ENCODE peak calls at places on chromosomes 5 and 9, in nine cellular contexts. N is fibroblast of lung, D is SK-N-SH, T is K562, O is OCI-LY7, Z is MM.1S, X is neural progenitor cell, K is PC-3, W is HCT116. I is an unnamed sample.

GRCh38 chr5:91562922-91563321 is 179.8 kb upstream of the ARRDC3 start:
- DNase-seq in Z (no peak), O (no peak), D (no peak), N (no peak), K (no peak), W (no peak), T (no peak), X (no peak), I (no peak)

GRCh38 chr5:167105951-167106350 is 1185.5 kb upstream of the WWC1 start:
- DNase-seq in D (no peak), K (no peak), Z (no peak), N (no peak), W (no peak), T (no peak), X (no peak), O (no peak), I (no peak)

GRCh38 chr5:31825775-31826068 is 186.8 kb downstream of the PDZD2 start:
- DNase-seq in T (no peak), O (no peak), Z (no peak), K (no peak), D (no peak), N (no peak), W (no peak), X (no peak), I (no peak)

GRCh38 chr9:8779478-8779877 is 979.9 kb upstream of the DMAC1 start:
- DNase-seq in K (no peak), X (no peak), Z (no peak), O (no peak), D (no peak), W (no peak), N (no peak), T (no peak), I (no peak)

GRCh38 chr9:89538874-89539273 is 41.0 kb upstream of the SEMA4D start:
- DNase-seq in Z (no peak), O (no peak), N (no peak), K (no peak), D (no peak), X (no peak), T (no peak), W (no peak), I (no peak)

GRCh38 chr9:36191290-36191645 is 547 bp downstream of the CLTA start:
- DNase-seq in X (peak), D (no peak), N (no peak), O (peak), T (peak), K (no peak), W (no peak), Z (peak), I (peak)

GRCh38 chr5:995318-995717 is 13.3 kb upstream of the NKD2 start:
- DNase-seq in K (no peak), T (no peak), W (no peak), O (no peak), N (no peak), D (no peak), Z (no peak), X (no peak), I (peak)

GRCh38 chr5:88745093-88745696 is 137.8 kb downstream of the MEF2C start:
- DNase-seq in N (no peak), T (no peak), Z (no peak), O (no peak), X (no peak), W (no peak), D (no peak), K (no peak), I (no peak)

GRCh38 chr9:111572945-111573604 is 26.4 kb downstream of the PTGR1 start:
- DNase-seq in O (no peak), N (peak), X (no peak), D (no peak), W (no peak), T (no peak), K (no peak), Z (no peak), I (peak)

GRCh38 chr5:169258372-169259000 is 42.5 kb downstream of the SLIT3 start:
- DNase-seq in O (no peak), K (no peak), W (no peak), D (no peak), T (no peak), X (no peak), Z (no peak), N (peak), I (no peak)

GRCh38 chr9:136354592-136355085 is 8.9 kb downstream of the DNLZ start:
- DNase-seq in K (peak), D (no peak), X (no peak), N (peak), Z (no peak), W (no peak), T (peak), O (no peak), I (peak)

GRCh38 chr5:10863763-10864383 is 102.8 kb upstream of the DAP start:
- DNase-seq in Z (peak), N (peak), W (peak), D (peak), T (peak), O (peak), K (peak), X (peak), I (peak)

GRCh38 chr9:129783516-129784361 is 19.2 kb upstream of the TOR1B start:
- DNase-seq in D (peak), W (peak), K (peak), O (peak), X (peak), N (peak), Z (peak), T (peak), I (peak)

GRCh38 chr5:39714036-39714698 is 289.4 kb upstream of the DAB2 start:
- DNase-seq in X (peak), N (peak), K (peak), D (peak), T (peak), W (peak), Z (peak), O (peak), I (peak)

GRCh38 chr5:28850320-28850921 is 1812.0 kb upstream of the CDH9 start:
- DNase-seq in N (no peak), T (peak), X (no peak), D (no peak), K (no peak), O (no peak), W (no peak), Z (no peak), I (no peak)

GRCh38 chr9:83475741-83476140 is 62.5 kb downstream of the FRMD3 start:
- DNase-seq in O (no peak), X (no peak), T (no peak), W (no peak), N (no peak), K (peak), Z (no peak), D (no peak), I (no peak)
- TF ChIP-seq CTCF in O (no peak), X (no peak), T (no peak), W (no peak), N (no peak), K (no peak), Z (no peak), D (no peak), I (no peak)

GRCh38 chr5:7209583-7210139 is 186.3 kb upstream of the ADCY2 start:
- DNase-seq in D (no peak), Z (no peak), N (no peak), W (no peak), X (no peak), O (no peak), K (no peak), T (no peak), I (no peak)

GRCh38 chr5:7207979-7208378 is 188.0 kb upstream of the ADCY2 start:
- DNase-seq in Z (no peak), W (no peak), N (no peak), K (no peak), D (no peak), T (no peak), O (no peak), X (no peak), I (no peak)

GRCh38 chr5:7210549-7210948 is 185.4 kb upstream of the ADCY2 start:
- DNase-seq in T (no peak), K (no peak), O (no peak), X (no peak), W (no peak), Z (no peak), N (no peak), D (no peak), I (no peak)

GRCh38 chr5:7213525-7213924 is 182.4 kb upstream of the ADCY2 start:
- DNase-seq in O (no peak), D (no peak), X (no peak), W (no peak), N (no peak), K (no peak), Z (no peak), T (no peak), I (no peak)

DNA sequence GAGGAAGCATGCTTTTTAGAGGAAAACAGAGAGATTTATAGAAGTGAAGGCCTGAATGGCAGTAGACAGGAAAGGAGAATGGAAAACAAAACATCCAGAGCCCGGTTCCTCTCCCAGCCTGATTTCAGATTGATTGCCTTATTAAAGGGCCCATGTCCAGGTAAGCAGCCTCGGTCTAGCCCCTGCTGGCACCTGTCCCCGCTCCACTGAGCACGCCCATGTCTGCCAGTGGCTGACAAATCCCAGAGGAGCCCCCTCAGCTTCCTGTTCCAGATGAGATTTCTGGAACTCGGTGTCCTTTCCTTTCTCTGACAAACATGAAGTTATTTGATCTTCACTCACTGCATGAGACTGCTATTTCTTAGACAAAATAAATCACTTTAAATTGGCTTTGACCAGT is 187.0 kb upstream of the ADCY2 start:
- DNase-seq in N (no peak), Z (no peak), K (no peak), X (no peak), D (no peak), W (no peak), O (no peak), T (no peak), I (no peak)
- H3K4me2 ChIP-seq in N (no peak), Z (no peak), K (no peak), X (no peak), D (no peak), W (no peak), O (no peak), T (no peak), I (no peak)

DNA sequence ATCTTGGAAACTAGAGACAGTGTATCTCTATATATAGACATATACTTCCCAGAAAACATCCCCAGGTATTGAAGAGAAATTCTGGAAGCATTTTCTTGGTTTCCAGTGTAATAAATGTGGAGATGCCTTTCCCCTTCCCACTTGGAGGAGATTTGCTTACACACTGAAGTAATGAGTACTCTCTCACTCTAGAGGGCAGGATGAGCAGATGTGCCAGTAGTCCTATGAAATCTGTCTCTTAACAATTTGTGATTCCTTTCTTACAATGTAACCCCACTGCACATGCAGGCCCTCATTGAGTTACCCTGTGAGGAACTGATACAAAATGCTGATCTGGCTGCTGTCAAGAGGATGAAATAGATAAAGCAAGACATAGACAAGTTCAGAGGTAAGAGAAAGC is 567.2 kb downstream of the SLCO4C1 start:
- DNase-seq in W (peak), D (peak), X (peak), T (no peak), K (no peak), Z (no peak), O (no peak), N (no peak), I (no peak)
- TF ChIP-seq CTCF in W (no peak), D (peak), X (peak), T (no peak), K (peak), Z (peak), O (peak), N (no peak), I (peak)

GRCh38 chr5:17429353-17429752 is 68.7 kb upstream of the TAF11L2 start:
- DNase-seq in T (no peak), N (no peak), X (no peak), K (no peak), O (no peak), Z (no peak), D (no peak), W (no peak), I (no peak)

GRCh38 chr5:17434982-17435381 is 63.0 kb upstream of the TAF11L2 start:
- DNase-seq in Z (peak), T (no peak), O (no peak), D (no peak), W (no peak), X (no peak), K (no peak), N (no peak), I (no peak)

GRCh38 chr5:17428176-17428800 is 69.7 kb upstream of the TAF11L2 start:
- DNase-seq in O (no peak), T (no peak), K (no peak), D (no peak), X (no peak), Z (no peak), W (no peak), N (no peak), I (no peak)

GRCh38 chr5:17432571-17432970 is 65.5 kb upstream of the TAF11L2 start:
- DNase-seq in T (no peak), O (no peak), X (no peak), K (no peak), Z (no peak), W (no peak), D (no peak), N (no peak), I (no peak)

GRCh38 chr5:17431272-17432050 is 66.6 kb upstream of the TAF11L2 start:
- DNase-seq in D (no peak), W (no peak), X (no peak), K (no peak), T (no peak), Z (no peak), O (peak), N (no peak), I (no peak)
- H3K4me2 ChIP-seq in D (no peak), W (no peak), X (no peak), K (no peak), T (no peak), Z (no peak), O (peak), N (no peak), I (no peak)

GRCh38 chr5:172926008-172926523 is 33.2 kb upstream of the RPL26L1 start:
- DNase-seq in X (no peak), K (no peak), D (no peak), W (no peak), Z (no peak), O (no peak), N (no peak), T (no peak), I (no peak)

GRCh38 chr5:172929371-172929838 is 29.8 kb upstream of the RPL26L1 start:
- DNase-seq in T (no peak), X (no peak), N (peak), K (no peak), O (no peak), D (no peak), W (no peak), Z (no peak), I (no peak)

GRCh38 chr5:172925336-172925948 is 33.8 kb upstream of the RPL26L1 start:
- DNase-seq in T (no peak), Z (no peak), O (no peak), N (no peak), X (no peak), K (no peak), D (no peak), W (no peak), I (no peak)

GRCh38 chr5:172923539-172923938 is 35.7 kb upstream of the RPL26L1 start:
- DNase-seq in N (no peak), W (no peak), Z (no peak), D (no peak), O (no peak), T (no peak), K (no peak), X (no peak), I (no peak)

GRCh38 chr5:172926796-172927195 is 32.4 kb upstream of the RPL26L1 start:
- DNase-seq in D (no peak), W (no peak), K (no peak), T (no peak), O (no peak), X (no peak), N (no peak), Z (no peak), I (no peak)
- TF ChIP-seq CTCF in D (no peak), W (no peak), K (no peak), T (no peak), O (no peak), X (no peak), N (no peak), Z (no peak), I (no peak)

GRCh38 chr5:93057311-93057710 is 523.7 kb downstream of the NR2F1-AS1 start:
- DNase-seq in K (no peak), D (no peak), X (no peak), N (no peak), T (no peak), Z (no peak), O (no peak), W (no peak), I (no peak)
- H3K4me2 ChIP-seq in K (no peak), D (no peak), X (no peak), N (no peak), T (no peak), Z (no peak), O (no peak), W (no peak), I (no peak)